ENCODE peak calls at places on chromosomes 5 and 9, in eight cellular contexts. Z, A, G, K, W, V, Y and Q are unnamed samples.

GRCh38 chr5:167634432-167634831 is 657.0 kb upstream of the WWC1 start:
- DNase-seq in Z (no peak), A (no peak), G (no peak), K (no peak), W (no peak), V (no peak), Y (no peak), Q (no peak)

GRCh38 chr5:122611401-122611800 is 163.5 kb upstream of the SNX2 start:
- DNase-seq in Z (no peak), A (no peak), G (no peak), K (no peak), W (no peak), V (no peak), Y (no peak), Q (no peak)

GRCh38 chr9:83166369-83166768 is 103.4 kb upstream of the RASEF start:
- DNase-seq in Z (no peak), A (no peak), G (peak; percentile 91), K (no peak), W (no peak), V (peak; percentile 55), Y (no peak), Q (no peak)

GRCh38 chr5:139636207-139636792 is 11.8 kb upstream of the CXXC5 start:
- DNase-seq in Z (peak; percentile 51), A (peak; percentile 80), G (peak; percentile 57), K (no peak), W (no peak), V (peak; percentile 79), Y (no peak), Q (peak; percentile 50)

GRCh38 chr5:56984445-56984844 is 32.5 kb upstream of the MIER3 start:
- DNase-seq in Z (no peak), A (no peak), G (no peak), K (no peak), W (no peak), V (no peak), Y (no peak), Q (no peak)

GRCh38 chr9:130110596-130111021 is 56.9 kb downstream of the GPR107 start:
- DNase-seq in Z (no peak), A (no peak), G (no peak), K (no peak), W (no peak), V (no peak), Y (no peak), Q (no peak)

GRCh38 chr9:107351382-107352045 is 68.4 kb downstream of the RAD23B start:
- DNase-seq in Z (no peak), A (no peak), G (no peak), K (no peak), W (no peak), V (no peak), Y (no peak), Q (no peak)

GRCh38 chr9:89405832-89406231 is 87.5 kb downstream of the SECISBP2 start:
- DNase-seq in Z (no peak), A (no peak), G (no peak), K (no peak), W (no peak), V (peak; percentile 61), Y (peak; percentile 73), Q (no peak)

GRCh38 chr5:36607114-36607561 is 732 bp downstream of the SLC1A3 start:
- DNase-seq in Z (no peak), A (no peak), G (no peak), K (no peak), W (no peak), V (no peak), Y (peak; percentile 63), Q (no peak)

GRCh38 chr5:138809391-138809790 is 56.2 kb downstream of the CTNNA1 start:
- DNase-seq in Z (no peak), A (no peak), G (no peak), K (no peak), W (no peak), V (no peak), Y (no peak), Q (no peak)

GRCh38 chr9:129473523-129474244 is 147.2 kb downstream of the C9orf50 start:
- DNase-seq in Z (no peak), A (no peak), G (no peak), K (peak; percentile 75), W (no peak), V (no peak), Y (peak; percentile 53), Q (no peak)

GRCh38 chr5:181246276-181247050 is 2.8 kb upstream of the RACK1 start:
- DNase-seq in Z (peak; percentile 80), A (peak; percentile 62), G (peak; percentile 89), K (peak; percentile 92), W (no peak), V (peak; percentile 95), Y (peak; percentile 95), Q (peak; percentile 59)

GRCh38 chr5:149776376-149777305 is 46.5 kb downstream of the PPARGC1B start:
- DNase-seq in Z (no peak), A (no peak), G (peak; percentile 54), K (no peak), W (no peak), V (peak; percentile 77), Y (no peak), Q (no peak)

GRCh38 chr5:151651997-151652645 is 34.6 kb downstream of the SPARC start:
- DNase-seq in Z (peak; percentile 74), A (peak; percentile 36), G (peak; percentile 85), K (peak; percentile 91), W (no peak), V (peak; percentile 78), Y (peak; percentile 86), Q (peak; percentile 61)

GRCh38 chr5:152379331-152379730 is 25.7 kb downstream of the NMUR2 start:
- DNase-seq in Z (no peak), A (no peak), G (peak; percentile 19), K (no peak), W (no peak), V (no peak), Y (no peak), Q (no peak)

GRCh38 chr9:89701221-89701798 is 96.5 kb downstream of the GADD45G start:
- DNase-seq in Z (peak; percentile 82), A (peak; percentile 32), G (no peak), K (no peak), W (no peak), V (no peak), Y (no peak), Q (peak; percentile 35)

GRCh38 chr9:133703571-133704399 is 34.4 kb downstream of the SARDH start:
- DNase-seq in Z (no peak), A (no peak), G (no peak), K (no peak), W (no peak), V (no peak), Y (peak; percentile 33), Q (peak; percentile 12)

GRCh38 chr9:93668261-93668871 is 92.0 kb downstream of the PHF2 start:
- DNase-seq in Z (peak; percentile 0), A (no peak), G (no peak), K (no peak), W (no peak), V (peak; percentile 4), Y (peak; percentile 30), Q (peak; percentile 0)

GRCh38 chr5:178212241-178213002 is 8.1 kb downstream of the HNRNPAB start:
- DNase-seq in Z (no peak), A (no peak), G (no peak), K (no peak), W (no peak), V (no peak), Y (no peak), Q (no peak)

GRCh38 chr9:108565651-108566378 is 290.0 kb downstream of the ACTL7B start:
- DNase-seq in Z (no peak), A (no peak), G (peak; percentile 85), K (peak; percentile 54), W (no peak), V (peak; percentile 59), Y (peak; percentile 40), Q (no peak)

GRCh38 chr9:114108016-114108833 is 9.1 kb upstream of the KIF12 start:
- DNase-seq in Z (peak; percentile 44), A (no peak), G (peak; percentile 92), K (peak; percentile 86), W (no peak), V (peak; percentile 83), Y (peak; percentile 86), Q (peak; percentile 9)

GRCh38 chr5:78889759-78890158 is 95.4 kb downstream of the ARSB start:
- DNase-seq in Z (no peak), A (no peak), G (no peak), K (no peak), W (no peak), V (no peak), Y (no peak), Q (no peak)

GRCh38 chr5:154646841-154647759 is 108.1 kb upstream of the LARP1 start:
- DNase-seq in Z (peak; percentile 3), A (peak; percentile 21), G (peak; percentile 75), K (no peak), W (no peak), V (peak; percentile 78), Y (peak; percentile 66), Q (no peak)

GRCh38 chr9:132708239-132708638 is 38.0 kb downstream of the GTF3C4 start:
- DNase-seq in Z (no peak), A (no peak), G (no peak), K (no peak), W (no peak), V (no peak), Y (no peak), Q (no peak)

GRCh38 chr5:73999306-73999705 is 373.3 kb downstream of the ARHGEF28 start:
- DNase-seq in Z (no peak), A (no peak), G (no peak), K (no peak), W (no peak), V (no peak), Y (no peak), Q (no peak)

GRCh38 chr5:134392301-134392700 is 19.4 kb downstream of the CDKN2AIPNL start:
- DNase-seq in Z (no peak), A (no peak), G (no peak), K (no peak), W (no peak), V (no peak), Y (no peak), Q (no peak)

GRCh38 chr9:90038778-90039177 is 434.0 kb downstream of the GADD45G start:
- DNase-seq in Z (no peak), A (no peak), G (no peak), K (no peak), W (no peak), V (no peak), Y (no peak), Q (no peak)